ENCODE peak calls at places on chromosomes 4 and X, in six cellular contexts. T is esophagus squamous epithelium, V is ovary, Y is right lobe of liver, U is tibial nerve, A is body of pancreas. L is an unnamed sample.

GRCh38 chr4:74133786-74134499 is 24.0 kb upstream of the MTHFD2L start:
- DNase-seq in Y (peak; percentile 80), V (peak; percentile 74), T (peak; percentile 2), U (peak; percentile 58), A (peak; percentile 87), L (no peak)

GRCh38 chr4:145739840-145740239 is 59.9 kb downstream of the C4orf51 start:
- DNase-seq in V (no peak), U (no peak), A (no peak), T (no peak), Y (no peak), L (no peak)

GRCh38 chrX:290476-291166 is 9.4 kb downstream of the PLCXD1 start:
- DNase-seq in A (no peak), U (no peak), Y (peak; percentile 40), V (no peak), T (no peak), L (no peak)

GRCh38 chrX:155094468-155095061 is 23.3 kb downstream of the BRCC3 start:
- DNase-seq in V (no peak), Y (no peak), A (peak; percentile 25), U (no peak), T (no peak), L (no peak)

GRCh38 chr4:55397024-55397520 is 1.3 kb downstream of the TMEM165 start:
- DNase-seq in V (peak; percentile 47), Y (no peak), A (no peak), U (no peak), T (no peak), L (no peak)

GRCh38 chr4:123802933-123803332 is 406.3 kb downstream of the SPRY1 start:
- DNase-seq in A (no peak), U (no peak), T (no peak), V (no peak), Y (no peak), L (no peak)

GRCh38 chr4:42344260-42344659 is 53.0 kb upstream of the SHISA3 start:
- DNase-seq in T (no peak), V (no peak), A (no peak), Y (no peak), U (no peak), L (no peak)

GRCh38 chr4:82247171-82247570 is 126.6 kb downstream of the HNRNPD start:
- DNase-seq in T (no peak), Y (no peak), U (no peak), A (no peak), V (no peak), L (no peak)

GRCh38 chr4:70023218-70023617 is 5.0 kb upstream of the HTN3 start:
- DNase-seq in T (no peak), U (no peak), V (no peak), Y (no peak), A (no peak), L (no peak)
- TF ChIP-seq POLR2A in T (no peak), U (no peak), V (no peak), Y (no peak), A (no peak), L (no peak)

DNA sequence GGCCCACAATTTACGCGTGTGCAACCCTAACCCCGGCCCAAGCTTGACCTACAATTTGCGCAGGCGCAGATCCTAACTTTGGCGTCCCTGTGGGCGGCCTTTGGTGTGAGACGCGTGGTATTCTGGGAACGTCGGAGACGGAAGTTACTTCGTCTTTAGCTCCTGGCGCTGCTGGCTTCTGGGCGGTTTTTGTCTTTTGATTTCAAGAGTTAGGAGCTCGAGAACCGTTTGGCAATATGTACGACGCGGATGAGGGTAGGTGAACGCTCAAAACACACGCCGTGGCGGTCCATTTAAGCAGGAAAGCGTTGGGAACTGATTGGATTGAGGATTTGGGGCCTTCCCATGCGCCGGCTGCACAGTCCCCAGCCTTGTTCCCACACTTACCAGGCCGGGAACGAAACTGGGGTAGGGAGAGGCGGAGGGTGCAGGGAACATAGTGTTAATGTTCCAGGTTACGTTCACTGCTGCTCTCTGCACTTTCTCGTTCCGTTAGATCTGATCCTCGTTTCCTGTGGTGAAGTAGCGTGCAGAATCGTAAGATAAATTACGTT is at the start of gene POLR2B:
- DNase-seq in A (peak; percentile 97), V (peak; percentile 91), T (peak; percentile 72), U (peak; percentile 82), Y (peak; percentile 98), L (peak; percentile 90)
- H3K4me1 ChIP-seq in A (peaks cover 65% of the 10 kb centered on the region), V (peaks cover 20% of the 10 kb centered on the region), T (peaks cover 37% of the 10 kb centered on the region), U (no peaks in the 10 kb centered on the region), Y (peaks cover 26% of the 10 kb centered on the region), L (peaks cover 71% of the 10 kb centered on the region)

DNA sequence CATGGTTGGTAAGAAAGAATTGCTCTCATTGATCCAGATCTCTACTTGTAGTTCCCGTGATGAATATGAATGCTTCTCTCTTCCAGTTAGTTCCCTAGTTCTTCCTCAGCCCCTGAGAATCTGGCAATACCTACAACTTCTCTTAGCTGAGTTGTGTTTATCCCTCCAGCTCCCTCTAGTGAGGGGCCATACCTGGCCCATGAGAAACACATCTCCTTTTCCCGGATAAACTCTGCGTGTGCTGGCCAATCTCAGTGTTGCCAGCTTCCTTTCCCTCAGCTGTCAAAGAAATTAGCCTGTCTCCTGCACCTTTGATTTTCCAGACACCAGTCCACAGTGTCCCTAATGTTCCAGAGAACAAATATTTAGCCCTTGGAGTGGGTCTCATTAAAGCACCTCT is 5.7 kb downstream of the CBLL2 start:
- DNase-seq in Y (no peak), T (no peak), V (no peak), U (no peak), A (no peak), L (no peak)
- TF ChIP-seq CTCF in Y (no peak), T (no peak), V (no peak), U (no peak), A (no peak), L (no peak)

DNA sequence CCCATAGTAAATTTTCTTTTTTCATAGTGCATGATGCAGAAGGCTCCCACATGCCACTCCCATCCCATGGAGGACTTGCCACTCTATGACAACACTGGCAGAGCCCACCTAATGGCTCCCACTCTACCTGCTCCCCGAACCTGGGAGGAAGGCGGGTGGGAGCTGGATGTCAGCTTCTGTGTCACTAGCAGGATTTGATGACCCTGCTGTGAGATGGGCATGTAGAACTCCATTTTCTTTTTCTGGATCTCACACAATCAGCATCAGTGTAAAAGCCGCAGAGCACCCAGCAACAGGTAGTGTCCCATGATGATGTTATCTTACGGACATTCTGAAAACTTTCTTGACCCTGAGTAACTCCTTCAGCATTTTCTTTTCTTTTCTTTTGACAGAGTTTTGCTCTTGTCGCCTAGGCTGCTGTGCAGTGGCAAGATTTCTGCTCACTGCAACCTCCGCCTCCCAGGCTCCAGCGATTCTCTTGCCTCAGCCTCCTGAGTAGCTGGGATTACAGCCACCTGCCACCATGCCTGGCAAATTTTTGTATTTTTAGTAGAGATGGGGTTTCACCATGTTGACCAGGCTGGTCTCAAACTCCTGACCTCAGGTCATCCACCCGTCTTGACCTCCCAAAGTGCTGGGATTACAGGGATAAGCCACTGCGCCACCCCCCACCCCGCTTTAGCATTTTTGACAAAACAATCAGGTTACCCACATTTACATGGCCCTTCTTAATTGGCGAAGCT is 15.0 kb upstream of the ADH1A start:
- DNase-seq in U (peak; percentile 30), V (no peak), T (no peak), A (no peak), Y (peak; percentile 86), L (no peak)
- TF ChIP-seq POLR2A in U (no peak), V (no peak), T (no peak), A (no peak), Y (peak; percentile 24), L (no peak)

GRCh38 chr4:1376391-1376840 is 29.4 kb downstream of the UVSSA start:
- DNase-seq in A (no peak), Y (no peak), T (no peak), U (no peak), V (no peak), L (no peak)

GRCh38 chr4:1379351-1379781 is 26.9 kb downstream of the NKX1-1 start:
- DNase-seq in Y (no peak), V (no peak), U (no peak), T (no peak), A (peak; percentile 83), L (no peak)

GRCh38 chr4:1376841-1377605 is 29.2 kb downstream of the NKX1-1 start:
- DNase-seq in U (no peak), A (no peak), T (no peak), Y (no peak), V (peak; percentile 14), L (no peak)

GRCh38 chr4:1378559-1379231 is 27.5 kb downstream of the NKX1-1 start:
- DNase-seq in Y (no peak), A (no peak), V (no peak), U (no peak), T (no peak), L (no peak)

DNA sequence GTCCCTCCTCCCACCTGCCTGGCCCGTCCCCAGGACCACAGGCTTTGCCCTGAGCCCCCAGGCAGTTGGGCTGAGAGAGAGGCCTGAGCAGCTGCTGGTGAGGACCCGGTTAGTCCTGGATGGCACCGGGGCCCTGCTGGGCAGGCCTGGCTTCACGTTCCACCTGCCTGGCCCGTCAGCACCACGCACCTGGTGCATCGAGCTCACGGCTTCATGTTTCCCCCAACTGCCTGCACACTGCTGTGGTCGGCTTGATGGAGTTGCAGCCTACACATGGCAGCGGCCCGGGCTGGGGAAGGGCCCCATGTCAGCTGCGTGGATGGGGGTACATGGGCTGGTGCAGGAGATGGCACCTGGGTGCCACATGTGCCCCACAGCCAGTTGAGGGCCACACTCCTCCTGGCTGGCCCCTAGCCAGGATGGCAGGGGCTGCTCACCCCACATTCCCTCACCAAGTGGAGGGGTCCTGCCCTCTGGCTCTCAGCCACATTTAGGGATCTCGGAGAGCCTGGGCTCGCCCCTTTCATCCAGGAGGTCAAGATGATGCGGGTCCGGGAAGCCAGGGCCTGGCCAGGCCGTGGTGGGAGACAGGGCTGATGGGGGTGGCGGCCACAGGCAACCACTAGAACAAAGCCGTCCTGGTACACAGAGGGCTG is 28.5 kb downstream of the NKX1-1 start:
- DNase-seq in V (no peak), Y (no peak), T (no peak), U (no peak), A (no peak), L (no peak)
- H3K4me1 ChIP-seq in V (no peaks in the 10 kb centered on the region), Y (no peaks in the 10 kb centered on the region), T (no peaks in the 10 kb centered on the region), U (no peaks in the 10 kb centered on the region), A (peaks cover 14% of the 10 kb centered on the region), L (no peaks in the 10 kb centered on the region)

GRCh38 chr4:71729856-71730255 is 54.0 kb downstream of the GC start:
- DNase-seq in A (no peak), Y (no peak), V (no peak), T (no peak), U (no peak), L (no peak)

GRCh38 chr4:71732066-71732465 is 51.8 kb downstream of the GC start:
- DNase-seq in V (no peak), T (no peak), A (no peak), Y (no peak), U (no peak), L (no peak)

DNA sequence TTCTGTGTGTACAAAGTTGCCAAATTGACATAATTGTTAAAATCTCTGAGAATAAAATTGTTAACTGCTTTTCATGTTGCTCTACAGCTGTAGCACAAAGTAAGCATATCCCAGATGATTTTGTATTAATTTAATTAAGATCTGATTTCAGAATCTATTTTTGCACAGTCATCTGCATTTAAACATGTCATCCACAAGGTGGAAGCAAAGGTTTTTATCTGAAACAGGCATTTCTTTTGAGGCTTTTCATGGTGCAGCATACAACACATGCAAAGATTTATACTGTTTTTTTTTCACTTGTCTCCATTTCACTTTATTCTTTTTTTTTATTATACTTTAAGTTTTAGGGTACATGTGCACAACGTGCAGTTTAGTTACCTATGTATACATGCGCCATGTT is 51.2 kb downstream of the GC start:
- DNase-seq in Y (no peak), T (no peak), A (no peak), V (no peak), U (no peak), L (no peak)
- TF ChIP-seq CTCF in Y (peak; percentile 41), T (no peak), A (peak; percentile 58), V (no peak), U (no peak), L (no peak)

GRCh38 chr4:15894393-15894792 is 44.1 kb downstream of the FGFBP1 start:
- DNase-seq in U (no peak), A (no peak), V (no peak), Y (no peak), T (no peak), L (no peak)
- TF ChIP-seq POLR2A in U (no peak), A (no peak), V (no peak), Y (no peak), T (no peak), L (no peak)